ENCODE peak calls at places on chromosomes 4 and X, in four cellular contexts. H is neural crest cell, O is AG10803, Z is body of pancreas. L is an unnamed sample.

GRCh38 chrX:117570160-117570559 is 546.5 kb downstream of the KLHL13 start:
- DNase-seq in O (no peak), Z (no peak), H (no peak), L (no peak)

GRCh38 chr4:47662975-47663374 is 174.9 kb downstream of the CORIN start:
- DNase-seq in Z (no peak), H (peak), O (no peak), L (peak)

GRCh38 chr4:55125763-55126541 is 557 bp upstream of the KDR start:
- DNase-seq in O (peak), H (peak), Z (no peak), L (no peak)

GRCh38 chr4:8550691-8551090 is 29.5 kb upstream of the GPR78 start:
- DNase-seq in Z (no peak), H (no peak), O (no peak), L (no peak)

GRCh38 chr4:10605746-10606482 is 78.7 kb downstream of the CLNK start:
- DNase-seq in Z (no peak), H (no peak), O (peak), L (no peak)

GRCh38 chr4:20916106-20916505 is 215.8 kb downstream of the PACRGL start:
- DNase-seq in H (no peak), Z (no peak), O (no peak), L (no peak)

GRCh38 chrX:133674726-133675470 is 259.6 kb upstream of the GPC4 start:
- DNase-seq in O (no peak), Z (peak), H (no peak), L (no peak)

GRCh38 chr4:187414716-187415115 is 580.9 kb upstream of the ZFP42 start:
- DNase-seq in H (no peak), Z (no peak), O (no peak), L (no peak)

GRCh38 chr4:94491322-94491721 is 39.6 kb downstream of the PDLIM5 start:
- DNase-seq in O (peak), Z (no peak), H (no peak), L (no peak)

GRCh38 chr4:5477613-5478012 is 230.7 kb downstream of the EVC2 start:
- DNase-seq in H (no peak), Z (no peak), O (no peak), L (no peak)

GRCh38 chr4:16626945-16627344 is 271.5 kb downstream of the LDB2 start:
- DNase-seq in Z (no peak), H (no peak), O (peak), L (no peak)

GRCh38 chrX:9578083-9578779 is 113.4 kb downstream of the TBL1X start:
- DNase-seq in H (no peak), Z (no peak), O (no peak), L (no peak)

GRCh38 chrX:25020391-25021131 is 4.8 kb upstream of the ARX start:
- DNase-seq in H (peak), O (no peak), Z (no peak), L (peak)

GRCh38 chrX:152136312-152136711 is 2.1 kb downstream of the MAGEA10 start:
- DNase-seq in H (no peak), O (no peak), Z (no peak), L (no peak)

GRCh38 chrX:12441376-12442128 is 303.3 kb downstream of the FRMPD4 start:
- DNase-seq in H (no peak), Z (no peak), O (peak), L (no peak)
- TF ChIP-seq CTCF in H (no peak), Z (no peak), O (peak), L (no peak)

GRCh38 chrX:94107981-94108380 is 434.0 kb downstream of the FAM133A start:
- DNase-seq in Z (no peak), O (no peak), H (no peak), L (no peak)
- TF ChIP-seq CTCF in Z (peak), O (no peak), H (peak), L (no peak)

GRCh38 chrX:140034916-140035315 is 69.6 kb upstream of the CXorf66 start:
- DNase-seq in O (no peak), Z (no peak), H (no peak), L (no peak)
- TF ChIP-seq CTCF in O (peak), Z (no peak), H (peak), L (peak)

GRCh38 chr4:14871676-14872430 is 130.4 kb upstream of the CPEB2 start:
- DNase-seq in Z (no peak), O (no peak), H (no peak), L (peak)
- TF ChIP-seq CTCF in Z (peak), O (peak), H (peak), L (peak)

GRCh38 chr4:86482851-86483490 is 111.1 kb upstream of the PTPN13 start:
- DNase-seq in Z (no peak), H (peak), O (no peak), L (peak)
- TF ChIP-seq CTCF in Z (no peak), H (peak), O (peak), L (peak)

DNA sequence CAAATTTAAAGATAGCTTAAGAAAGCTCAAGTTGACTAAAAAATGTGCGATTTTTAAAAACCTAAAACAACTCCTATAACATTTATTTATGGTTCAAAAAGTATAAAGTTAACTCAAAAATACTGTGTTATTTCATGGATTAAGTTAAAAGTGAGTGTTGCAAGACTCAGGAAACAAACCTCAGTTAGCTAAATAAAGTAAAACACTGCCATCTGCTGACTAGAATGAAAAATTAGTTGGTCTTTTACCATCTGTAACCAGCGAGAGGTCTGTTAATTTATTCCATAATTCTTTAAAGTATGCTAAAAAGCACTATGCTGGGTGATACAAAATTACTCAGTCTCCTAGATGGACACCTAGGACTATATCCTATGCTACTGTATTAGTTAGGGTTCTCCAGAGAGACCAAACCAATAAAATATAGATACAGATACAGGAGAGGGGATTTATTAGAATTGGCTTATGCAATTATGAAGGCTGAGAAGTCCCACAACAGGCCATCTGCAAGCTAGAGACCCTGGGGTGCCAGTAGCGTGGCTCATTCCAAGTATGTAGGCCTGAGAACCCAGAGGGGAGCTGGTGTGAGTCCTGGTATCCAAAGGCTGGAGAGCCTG is 4.9 kb upstream of the WDFY3 start:
- DNase-seq in H (no peak), O (peak), Z (no peak), L (no peak)
- TF ChIP-seq CTCF in H (peak), O (peak), Z (peak), L (peak)

DNA sequence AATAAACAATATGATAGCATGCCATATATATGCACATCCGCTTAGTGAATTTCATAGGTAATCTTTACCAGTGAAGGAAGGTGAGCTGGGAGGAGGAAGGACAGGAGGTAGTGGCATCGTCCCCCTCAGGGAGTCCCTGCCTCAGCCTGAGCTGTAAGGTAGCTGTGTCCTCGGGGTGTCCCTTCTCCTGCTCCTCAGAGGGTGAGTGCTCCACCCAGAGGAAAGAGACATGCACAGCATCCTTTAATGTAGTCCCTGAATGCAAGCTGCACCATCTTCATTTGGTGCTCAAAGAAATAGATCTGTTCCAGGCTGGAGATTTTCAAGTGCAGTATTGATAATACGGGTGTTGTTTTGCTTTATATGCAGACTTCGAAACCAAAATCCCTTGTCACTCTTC is 330.4 kb upstream of the SFRP2 start:
- DNase-seq in O (peak), H (no peak), Z (no peak), L (no peak)
- TF ChIP-seq CTCF in O (peak), H (no peak), Z (no peak), L (no peak)

GRCh38 chr4:177033130-177033529 is 240.4 kb upstream of the VEGFC start:
- DNase-seq in Z (no peak), O (no peak), H (no peak), L (no peak)
- TF ChIP-seq CTCF in Z (no peak), O (no peak), H (no peak), L (no peak)

L was measured in endothelial cell.